ENCODE peak calls at places on chromosomes 6 and 20, in four cellular contexts. L, Y, B and S are unnamed samples. For H3K27me3, the result is how much of the 10 kb centered on the place peaks cover.

GRCh38 chr20:6142348-6142993 is 19.6 kb upstream of the FERMT1 start:
- DNase-seq in L (peak), Y (peak), B (peak), S (no peak)

GRCh38 chr20:21027569-21027968 is 78.6 kb downstream of the LINC00237 start:
- DNase-seq in L (no peak), Y (no peak), B (no peak), S (no peak)

GRCh38 chr6:9131616-9132015 is 696.3 kb upstream of the SLC35B3 start:
- DNase-seq in L (peak), Y (peak), B (peak), S (peak)

GRCh38 chr6:69792292-69792691 is 4.5 kb downstream of the LMBRD1 start:
- DNase-seq in L (no peak), Y (no peak), B (no peak), S (peak)

GRCh38 chr6:51959744-51960383 is 127.5 kb downstream of the PKHD1 start:
- DNase-seq in L (peak), Y (peak), B (peak), S (peak)

GRCh38 chr6:393391-394221 is 2.1 kb downstream of the IRF4 start:
- DNase-seq in L (peak), Y (no peak), B (no peak), S (no peak)

GRCh38 chr20:59620860-59621485 is 16.6 kb downstream of the PHACTR3 start:
- DNase-seq in L (no peak), Y (no peak), B (no peak), S (no peak)

GRCh38 chr6:121376411-121376810 is 42.1 kb upstream of the TBC1D32 start:
- DNase-seq in L (no peak), Y (no peak), B (no peak), S (no peak)

GRCh38 chr20:62734336-62734735 is 25.7 kb downstream of the NTSR1 start:
- DNase-seq in L (peak), Y (no peak), B (no peak), S (no peak)

GRCh38 chr20:5070570-5070969 is 49.2 kb downstream of the PCNA start:
- DNase-seq in L (no peak), Y (no peak), B (no peak), S (no peak)

GRCh38 chr6:101195581-101195980 is 197.9 kb upstream of the GRIK2 start:
- DNase-seq in L (no peak), Y (peak), B (no peak), S (no peak)

GRCh38 chr20:8532169-8532568 is 400.1 kb downstream of the PLCB1 start:
- DNase-seq in L (no peak), Y (no peak), B (no peak), S (no peak)

GRCh38 chr6:26571592-26572296 is 25.0 kb upstream of the ABT1 start:
- DNase-seq in L (peak), Y (peak), B (peak), S (no peak)

GRCh38 chr20:4949833-4950178 is 51.5 kb downstream of the SLC23A2 start:
- DNase-seq in L (no peak), Y (peak), B (peak), S (no peak)

GRCh38 chr6:1486387-1486786 is 97.0 kb downstream of the FOXF2 start:
- DNase-seq in L (no peak), Y (no peak), B (no peak), S (no peak)

GRCh38 chr20:1334761-1335160 is 5.8 kb upstream of the SDCBP2 start:
- DNase-seq in L (peak), Y (no peak), B (peak), S (peak)

GRCh38 chr20:32247957-32248497 is 29.4 kb upstream of the KIF3B start:
- DNase-seq in L (no peak), Y (no peak), B (no peak), S (no peak)

GRCh38 chr6:35441205-35441604 is 10.9 kb upstream of the FANCE start:
- DNase-seq in L (no peak), Y (no peak), B (no peak), S (no peak)

GRCh38 chr6:25968769-25969168 is 6.2 kb downstream of the TRIM38 start:
- DNase-seq in L (no peak), Y (peak), B (no peak), S (no peak)

GRCh38 chr6:165600606-165601005 is 62.4 kb downstream of the PDE10A start:
- DNase-seq in L (no peak), Y (no peak), B (no peak), S (no peak)

GRCh38 chr6:80520195-80520594 is 413.7 kb downstream of the BCKDHB start:
- DNase-seq in L (no peak), Y (peak), B (no peak), S (no peak)

GRCh38 chr6:156420172-156420993 is 356.8 kb upstream of the ARID1B start:
- DNase-seq in L (no peak), Y (peak), B (no peak), S (no peak)

GRCh38 chr6:141169419-141169818 is 963.3 kb upstream of the GJE1 start:
- DNase-seq in L (no peak), Y (peak), B (no peak), S (no peak)

GRCh38 chr6:156775717-156776116 is 1.5 kb upstream of the ARID1B start:
- DNase-seq in L (no peak), Y (no peak), B (no peak), S (no peak)

GRCh38 chr20:63322923-63323253 is 29.9 kb downstream of the COL20A1 start:
- DNase-seq in L (no peak), Y (no peak), B (no peak), S (no peak)

GRCh38 chr6:63573140-63573898 is 1.0 kb downstream of the LOC128125822 start:
- DNase-seq in L (peak), Y (peak), B (peak), S (peak)

GRCh38 chr6:4879724-4880372 is 103.6 kb downstream of the CDYL start:
- DNase-seq in L (no peak), Y (no peak), B (no peak), S (no peak)

GRCh38 chr6:168999392-168999791 is 254.3 kb downstream of the THBS2 start:
- DNase-seq in L (no peak), Y (no peak), B (no peak), S (no peak)

GRCh38 chr20:38617011-38617829 is 15.6 kb downstream of the ARHGAP40 start:
- DNase-seq in L (no peak), Y (peak), B (no peak), S (no peak)

GRCh38 chr20:11686900-11687543 is 230.7 kb upstream of the BTBD3 start:
- DNase-seq in L (no peak), Y (peak), B (peak), S (no peak)

GRCh38 chr20:56373942-56374341 is 15.2 kb downstream of the FAM210B start:
- DNase-seq in L (no peak), Y (peak), B (no peak), S (no peak)

GRCh38 chr6:18390476-18390875 is 3.3 kb downstream of the RNF144B start:
- DNase-seq in L (no peak), Y (no peak), B (no peak), S (no peak)
- H3K4me3 ChIP-seq in L (no peak), Y (no peak), B (peak), S (peak)

GRCh38 chr6:107459283-107460073 is at the start of gene PDSS2:
- DNase-seq in L (peak), Y (peak), B (peak), S (peak)
- TF ChIP-seq POLR2A in L (peak), Y (peak), B (peak), S (peak)

DNA sequence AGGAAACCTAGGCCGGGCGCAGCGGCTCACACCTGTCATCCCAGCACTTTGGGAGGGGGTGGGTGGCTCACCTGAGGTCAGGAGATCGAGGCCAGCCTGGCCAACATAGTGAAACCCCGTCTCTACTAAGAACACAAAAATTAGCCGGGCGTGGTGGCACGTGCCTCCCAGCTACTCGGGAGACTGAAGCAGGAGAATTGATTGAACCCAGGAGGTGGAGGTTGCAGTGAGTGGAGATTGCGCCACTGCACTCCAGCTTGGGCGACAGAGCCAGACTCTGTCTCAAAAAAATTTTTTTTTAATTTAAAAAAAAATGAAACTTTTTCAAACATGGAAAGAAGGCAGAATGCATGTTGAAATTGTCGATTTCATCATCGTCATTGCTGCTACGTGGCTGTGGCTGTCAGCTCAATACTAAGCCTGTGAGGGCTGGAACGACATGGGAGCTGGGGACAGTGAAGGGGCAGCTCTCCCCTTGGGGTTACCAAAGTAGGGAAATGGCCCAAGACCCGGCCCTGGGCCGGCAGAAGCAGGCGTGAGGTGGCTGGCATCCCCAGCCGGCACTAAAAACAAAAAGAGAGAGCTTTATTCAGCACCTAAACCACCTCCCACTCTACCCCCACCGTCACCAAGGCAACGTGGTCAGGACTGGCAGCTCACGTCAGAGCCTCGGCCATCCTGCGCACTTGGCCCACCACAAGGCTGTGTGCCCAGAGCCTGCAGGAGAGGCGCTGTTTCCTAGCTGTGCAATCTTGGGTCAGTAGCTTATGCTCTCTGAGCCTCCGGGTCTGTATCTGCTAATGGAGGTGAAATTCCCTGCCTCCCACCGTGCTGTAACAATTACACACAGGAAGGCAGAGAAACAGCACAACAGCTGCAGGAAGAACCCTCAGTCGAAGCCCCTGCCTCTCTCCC is 30.8 kb downstream of the AGPAT4 start:
- DNase-seq in L (no peak), Y (peak), B (peak), S (no peak)
- H3K27me3 ChIP-seq in L (under half), Y (under half), B (under half), S (under half)

DNA sequence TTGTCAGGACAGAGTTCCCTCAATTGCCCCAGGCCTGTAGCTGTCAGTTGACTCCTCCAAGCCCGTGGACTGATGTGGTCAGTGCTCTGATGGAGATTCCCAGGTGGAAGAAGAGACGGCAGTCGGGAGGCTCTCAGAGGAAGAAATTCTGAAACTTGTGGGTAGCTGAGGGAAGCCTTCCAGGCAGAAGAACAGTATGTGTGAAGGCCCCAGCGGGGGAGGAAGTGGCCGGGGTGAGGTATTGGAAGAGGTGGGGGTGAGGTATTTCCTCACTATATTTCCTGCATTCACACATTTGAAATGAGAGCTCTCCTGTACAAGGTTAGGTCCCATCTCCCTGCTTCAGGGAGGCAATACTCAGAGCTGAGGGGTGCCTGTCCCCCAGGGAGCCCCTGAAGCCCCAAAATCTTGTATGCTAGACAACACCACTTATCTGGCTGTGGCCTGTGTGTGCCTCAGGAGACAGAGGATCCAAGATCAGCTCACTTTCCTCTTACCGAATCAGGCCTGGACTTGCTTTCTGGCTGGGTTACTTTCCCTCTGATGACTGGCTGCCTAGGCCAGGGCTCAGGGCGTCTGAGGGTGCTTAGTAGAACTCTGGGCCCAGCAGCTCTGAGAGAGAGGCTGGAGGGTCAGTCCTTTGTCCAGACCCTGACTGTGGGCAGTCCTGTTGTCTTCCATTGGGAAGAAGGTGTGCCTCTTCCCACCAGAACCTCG is 49.3 kb upstream of the MYL9 start:
- DNase-seq in L (peak), Y (no peak), B (no peak), S (no peak)
- H3K4me3 ChIP-seq in L (no peak), Y (no peak), B (no peak), S (peak)

GRCh38 chr6:167305796-167306195 is 14.7 kb downstream of the UNC93A start:
- DNase-seq in L (no peak), Y (no peak), B (no peak), S (no peak)
- TF ChIP-seq POLR2A in L (no peak), Y (no peak), B (no peak), S (no peak)